ENCODE peak calls at places on chromosomes 16 and 17, in six cellular contexts. One of them, this sample, is unnamed.

GRCh38 chr17:45640141-45640850 is 143.8 kb upstream of the CRHR1 start:
- DNase-seq in kidney tubule cell: peak; percentile 77
- DNase-seq in mammary epithelial cell: peak; percentile 39
- DNase-seq in IMR-90: peak; percentile 76
- DNase-seq in AG04449: peak; percentile 3
- DNase-seq in GM23338: peak; percentile 93
- DNase-seq in this sample: peak; percentile 53

GRCh38 chr17:8785547-8786412 is 13.4 kb downstream of the MFSD6L start:
- DNase-seq in kidney tubule cell: peak; percentile 58
- DNase-seq in mammary epithelial cell: peak; percentile 45
- DNase-seq in IMR-90: peak; percentile 56
- DNase-seq in AG04449: no peak
- DNase-seq in GM23338: peak; percentile 95
- DNase-seq in this sample: peak; percentile 51

GRCh38 chr17:66755101-66755943 is 79.6 kb upstream of the CACNG5 start:
- DNase-seq in kidney tubule cell: peak; percentile 79
- DNase-seq in mammary epithelial cell: peak; percentile 48
- DNase-seq in IMR-90: no peak
- DNase-seq in AG04449: no peak
- DNase-seq in GM23338: no peak
- DNase-seq in this sample: no peak

GRCh38 chr17:7019839-7020519 is 2.9 kb upstream of the BCL6B start:
- DNase-seq in kidney tubule cell: peak; percentile 46
- DNase-seq in mammary epithelial cell: no peak
- DNase-seq in IMR-90: peak; percentile 23
- DNase-seq in AG04449: no peak
- DNase-seq in GM23338: peak; percentile 79
- DNase-seq in this sample: peak; percentile 65

GRCh38 chr17:45150911-45151809 is 2.9 kb downstream of the HEXIM1 start:
- DNase-seq in kidney tubule cell: no peak
- DNase-seq in mammary epithelial cell: no peak
- DNase-seq in IMR-90: no peak
- DNase-seq in AG04449: no peak
- DNase-seq in GM23338: no peak
- DNase-seq in this sample: no peak

GRCh38 chr16:16983545-16983944 is 487.2 kb downstream of the XYLT1 start:
- DNase-seq in kidney tubule cell: no peak
- DNase-seq in mammary epithelial cell: no peak
- DNase-seq in IMR-90: no peak
- DNase-seq in AG04449: no peak
- DNase-seq in GM23338: no peak
- DNase-seq in this sample: no peak

GRCh38 chr17:7884581-7885356 is 3.8 kb upstream of the CHD3 start:
- DNase-seq in kidney tubule cell: peak; percentile 18
- DNase-seq in mammary epithelial cell: no peak
- DNase-seq in IMR-90: no peak
- DNase-seq in AG04449: no peak
- DNase-seq in GM23338: peak; percentile 24
- DNase-seq in this sample: peak; percentile 33

GRCh38 chr17:67239597-67239996 is 5.4 kb downstream of the HELZ start:
- DNase-seq in kidney tubule cell: peak; percentile 71
- DNase-seq in mammary epithelial cell: no peak
- DNase-seq in IMR-90: peak; percentile 82
- DNase-seq in AG04449: no peak
- DNase-seq in GM23338: no peak
- DNase-seq in this sample: no peak

GRCh38 chr17:79233916-79234551 is 159.4 kb downstream of the ENGASE start:
- DNase-seq in kidney tubule cell: no peak
- DNase-seq in mammary epithelial cell: no peak
- DNase-seq in IMR-90: no peak
- DNase-seq in AG04449: no peak
- DNase-seq in GM23338: no peak
- DNase-seq in this sample: no peak

GRCh38 chr17:74748529-74749261 is at the start of gene NHERF1:
- DNase-seq in kidney tubule cell: peak; percentile 95
- DNase-seq in mammary epithelial cell: peak; percentile 93
- DNase-seq in IMR-90: peak; percentile 82
- DNase-seq in AG04449: peak; percentile 38
- DNase-seq in GM23338: peak; percentile 95
- DNase-seq in this sample: peak; percentile 97

GRCh38 chr17:48575673-48576478 is 2.3 kb downstream of the HOXB4 start:
- DNase-seq in kidney tubule cell: no peak
- DNase-seq in mammary epithelial cell: peak; percentile 61
- DNase-seq in IMR-90: peak; percentile 67
- DNase-seq in AG04449: no peak
- DNase-seq in GM23338: no peak
- DNase-seq in this sample: peak; percentile 68

GRCh38 chr16:3012828-3013420 is at the start of gene CLDN9:
- DNase-seq in kidney tubule cell: peak; percentile 52
- DNase-seq in mammary epithelial cell: no peak
- DNase-seq in IMR-90: no peak
- DNase-seq in AG04449: no peak
- DNase-seq in GM23338: peak; percentile 75
- DNase-seq in this sample: no peak